ENCODE peak calls at places on chromosomes 3 and 15, in eight cellular contexts. One of them, this sample, is unnamed.

GRCh38 chr15:27797765-27798164 is 301.4 kb downstream of the OCA2 start:
- DNase-seq in tibial nerve: no peak
- DNase-seq in ovary: no peak
- DNase-seq in transverse colon: no peak
- DNase-seq in erythroblast: no peak
- DNase-seq in testis: no peak
- DNase-seq in IMR-90: no peak
- DNase-seq in heart left ventricle: peak
- DNase-seq in this sample: no peak

GRCh38 chr15:50145451-50145872 is 26.4 kb upstream of the ATP8B4 start:
- DNase-seq in transverse colon: no peak
- DNase-seq in testis: peak
- DNase-seq in erythroblast: peak
- DNase-seq in tibial nerve: no peak
- DNase-seq in IMR-90: peak
- DNase-seq in heart left ventricle: no peak
- DNase-seq in ovary: no peak
- DNase-seq in this sample: no peak

GRCh38 chr3:66241466-66241865 is 20.7 kb downstream of the SLC25A26 start:
- DNase-seq in IMR-90: no peak
- DNase-seq in erythroblast: no peak
- DNase-seq in transverse colon: no peak
- DNase-seq in heart left ventricle: no peak
- DNase-seq in ovary: no peak
- DNase-seq in tibial nerve: no peak
- DNase-seq in testis: no peak
- DNase-seq in this sample: no peak

GRCh38 chr3:181703701-181704420 is 7.9 kb upstream of the SOX2 start:
- DNase-seq in IMR-90: no peak
- DNase-seq in heart left ventricle: no peak
- DNase-seq in erythroblast: no peak
- DNase-seq in transverse colon: no peak
- DNase-seq in testis: no peak
- DNase-seq in tibial nerve: no peak
- DNase-seq in ovary: no peak
- DNase-seq in this sample: no peak

GRCh38 chr15:67196672-67197363 is 57.6 kb downstream of the AAGAB start:
- DNase-seq in erythroblast: no peak
- DNase-seq in ovary: no peak
- DNase-seq in testis: no peak
- DNase-seq in transverse colon: no peak
- DNase-seq in tibial nerve: no peak
- DNase-seq in IMR-90: peak
- DNase-seq in heart left ventricle: no peak
- DNase-seq in this sample: no peak

GRCh38 chr3:191391873-191392808 is 61.8 kb upstream of the UTS2B start:
- DNase-seq in ovary: no peak
- DNase-seq in heart left ventricle: no peak
- DNase-seq in testis: no peak
- DNase-seq in tibial nerve: no peak
- DNase-seq in IMR-90: no peak
- DNase-seq in transverse colon: no peak
- DNase-seq in erythroblast: no peak
- DNase-seq in this sample: no peak

GRCh38 chr15:75713338-75713895 is 769 bp upstream of the CSPG4 start:
- DNase-seq in IMR-90: peak
- DNase-seq in heart left ventricle: no peak
- DNase-seq in testis: no peak
- DNase-seq in ovary: peak
- DNase-seq in tibial nerve: peak
- DNase-seq in transverse colon: peak
- DNase-seq in erythroblast: no peak
- DNase-seq in this sample: no peak

GRCh38 chr15:75561888-75562287 is 17.2 kb downstream of the PTPN9 start:
- DNase-seq in IMR-90: no peak
- DNase-seq in ovary: no peak
- DNase-seq in testis: no peak
- DNase-seq in erythroblast: no peak
- DNase-seq in tibial nerve: no peak
- DNase-seq in heart left ventricle: no peak
- DNase-seq in transverse colon: no peak
- DNase-seq in this sample: no peak

GRCh38 chr3:61890167-61890566 is 328.8 kb downstream of the PTPRG start:
- DNase-seq in ovary: no peak
- DNase-seq in IMR-90: no peak
- DNase-seq in testis: no peak
- DNase-seq in heart left ventricle: no peak
- DNase-seq in tibial nerve: no peak
- DNase-seq in erythroblast: no peak
- DNase-seq in transverse colon: no peak
- DNase-seq in this sample: no peak

GRCh38 chr3:13178107-13178506 is 104.9 kb upstream of the IQSEC1 start:
- DNase-seq in tibial nerve: no peak
- DNase-seq in transverse colon: no peak
- DNase-seq in ovary: no peak
- DNase-seq in erythroblast: no peak
- DNase-seq in IMR-90: no peak
- DNase-seq in heart left ventricle: no peak
- DNase-seq in testis: no peak
- DNase-seq in this sample: no peak

GRCh38 chr3:132569580-132569979 is 27.5 kb upstream of the ACKR4 start:
- DNase-seq in heart left ventricle: no peak
- DNase-seq in IMR-90: no peak
- DNase-seq in ovary: no peak
- DNase-seq in testis: no peak
- DNase-seq in tibial nerve: no peak
- DNase-seq in transverse colon: no peak
- DNase-seq in erythroblast: no peak
- DNase-seq in this sample: no peak

GRCh38 chr15:78360426-78360825 is 20.3 kb downstream of the CRABP1 start:
- DNase-seq in ovary: no peak
- DNase-seq in heart left ventricle: no peak
- DNase-seq in testis: no peak
- DNase-seq in tibial nerve: no peak
- DNase-seq in IMR-90: no peak
- DNase-seq in erythroblast: no peak
- DNase-seq in transverse colon: peak
- DNase-seq in this sample: no peak

GRCh38 chr3:183870563-183870962 is 14.1 kb downstream of the PARL start:
- DNase-seq in testis: no peak
- DNase-seq in tibial nerve: no peak
- DNase-seq in IMR-90: no peak
- DNase-seq in erythroblast: no peak
- DNase-seq in ovary: no peak
- DNase-seq in transverse colon: no peak
- DNase-seq in heart left ventricle: no peak
- DNase-seq in this sample: no peak

GRCh38 chr3:37922721-37923575 is 61.3 kb downstream of the CTDSPL start:
- DNase-seq in tibial nerve: no peak
- DNase-seq in erythroblast: no peak
- DNase-seq in IMR-90: peak
- DNase-seq in transverse colon: no peak
- DNase-seq in ovary: no peak
- DNase-seq in testis: no peak
- DNase-seq in heart left ventricle: no peak
- DNase-seq in this sample: no peak

GRCh38 chr3:124587053-124587408 is 143.2 kb upstream of the UMPS start:
- DNase-seq in heart left ventricle: no peak
- DNase-seq in IMR-90: no peak
- DNase-seq in transverse colon: no peak
- DNase-seq in ovary: no peak
- DNase-seq in tibial nerve: no peak
- DNase-seq in testis: no peak
- DNase-seq in erythroblast: no peak
- DNase-seq in this sample: no peak

GRCh38 chr3:124584245-124584551 is 146.1 kb upstream of the UMPS start:
- DNase-seq in testis: no peak
- DNase-seq in IMR-90: no peak
- DNase-seq in erythroblast: no peak
- DNase-seq in heart left ventricle: no peak
- DNase-seq in transverse colon: no peak
- DNase-seq in tibial nerve: no peak
- DNase-seq in ovary: no peak
- DNase-seq in this sample: no peak

GRCh38 chr3:124586126-124587052 is 143.9 kb upstream of the UMPS start:
- DNase-seq in heart left ventricle: no peak
- DNase-seq in transverse colon: no peak
- DNase-seq in IMR-90: no peak
- DNase-seq in testis: no peak
- DNase-seq in tibial nerve: no peak
- DNase-seq in erythroblast: peak
- DNase-seq in ovary: no peak
- DNase-seq in this sample: no peak

GRCh38 chr3:124582621-124583437 is 147.4 kb upstream of the UMPS start:
- DNase-seq in erythroblast: no peak
- DNase-seq in testis: no peak
- DNase-seq in heart left ventricle: no peak
- DNase-seq in IMR-90: no peak
- DNase-seq in transverse colon: no peak
- DNase-seq in ovary: no peak
- DNase-seq in tibial nerve: no peak
- DNase-seq in this sample: no peak

GRCh38 chr3:124584552-124585391 is 145.5 kb upstream of the UMPS start:
- DNase-seq in IMR-90: peak
- DNase-seq in tibial nerve: no peak
- DNase-seq in ovary: peak
- DNase-seq in erythroblast: no peak
- DNase-seq in heart left ventricle: peak
- DNase-seq in transverse colon: peak
- DNase-seq in testis: peak
- DNase-seq in this sample: peak
- TF ChIP-seq POLR2A in IMR-90: no peak
- TF ChIP-seq POLR2A in tibial nerve: no peak
- TF ChIP-seq POLR2A in ovary: no peak
- TF ChIP-seq POLR2A in erythroblast: no peak
- TF ChIP-seq POLR2A in heart left ventricle: peak
- TF ChIP-seq POLR2A in transverse colon: peak
- TF ChIP-seq POLR2A in testis: no peak
- TF ChIP-seq POLR2A in this sample: no peak

DNA sequence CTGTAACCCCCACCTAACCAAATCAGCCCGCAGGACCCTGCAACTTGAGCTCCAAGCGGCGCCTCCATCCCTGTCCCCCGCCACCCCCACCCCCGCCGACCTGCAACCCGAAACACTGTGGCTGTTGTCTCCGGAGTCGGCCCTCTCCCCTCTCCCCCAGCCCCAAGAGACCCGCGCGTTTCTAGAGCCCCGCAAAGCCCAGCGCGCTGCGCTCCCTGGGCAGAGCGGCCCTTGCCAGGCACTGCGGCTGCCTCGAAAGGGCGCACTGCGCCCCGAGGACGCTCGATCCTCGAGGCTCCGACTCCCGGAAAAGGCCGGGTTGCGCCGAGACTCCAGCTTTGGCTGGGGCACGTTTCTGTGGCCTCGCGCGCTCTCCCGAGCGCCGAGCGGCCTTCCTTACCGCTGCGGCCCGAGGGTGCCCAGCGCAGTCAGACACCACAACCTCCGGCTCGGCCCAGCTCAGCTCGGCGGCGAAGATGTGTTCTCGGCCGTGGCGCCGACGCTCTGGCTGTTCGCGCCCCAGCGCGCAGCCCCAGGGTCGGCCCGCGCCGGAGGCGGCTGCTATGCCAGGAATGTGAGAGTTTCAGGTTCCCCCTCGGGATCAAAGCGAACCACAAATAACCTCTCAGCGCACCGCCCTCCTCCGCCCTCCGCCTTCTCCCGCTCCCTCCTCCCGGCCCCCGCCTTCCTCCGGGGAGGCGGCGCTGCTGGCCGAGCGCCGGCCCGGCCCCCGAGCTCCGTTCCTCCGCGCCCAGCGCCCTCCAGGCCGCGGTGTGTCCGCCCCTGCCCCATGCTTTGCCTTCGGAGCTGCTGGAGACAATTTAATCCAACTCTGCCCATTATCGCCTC is at the start of gene AMOTL2:
- DNase-seq in IMR-90: peak
- DNase-seq in erythroblast: peak
- DNase-seq in transverse colon: peak
- DNase-seq in heart left ventricle: peak
- DNase-seq in testis: peak
- DNase-seq in tibial nerve: peak
- DNase-seq in ovary: peak
- DNase-seq in this sample: peak
- TF ChIP-seq POLR2A in IMR-90: peak
- TF ChIP-seq POLR2A in erythroblast: no peak
- TF ChIP-seq POLR2A in transverse colon: peak
- TF ChIP-seq POLR2A in heart left ventricle: peak
- TF ChIP-seq POLR2A in testis: no peak
- TF ChIP-seq POLR2A in tibial nerve: no peak
- TF ChIP-seq POLR2A in ovary: peak
- TF ChIP-seq POLR2A in this sample: no peak

DNA sequence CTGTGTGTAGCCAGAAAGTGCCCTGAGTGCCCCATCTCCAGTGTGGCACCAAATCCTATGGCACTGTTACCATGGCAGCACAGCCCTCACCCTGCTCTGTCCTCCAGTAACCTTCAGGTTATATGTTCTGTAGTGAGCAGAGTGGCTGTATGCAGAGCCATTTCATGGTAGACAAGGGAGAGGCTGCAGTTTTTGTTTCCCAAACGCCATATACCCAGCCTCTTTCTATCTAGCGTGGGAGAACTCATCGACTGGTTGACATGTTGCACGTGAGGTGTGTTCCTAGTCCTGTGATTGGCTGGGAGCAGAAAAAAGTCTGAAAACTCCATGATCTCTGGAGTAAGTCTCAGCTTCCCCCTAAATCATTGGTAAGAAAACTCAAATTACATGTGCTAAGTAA is 2.0 kb downstream of the SIDT1 start:
- DNase-seq in tibial nerve: no peak
- DNase-seq in testis: no peak
- DNase-seq in transverse colon: no peak
- DNase-seq in ovary: no peak
- DNase-seq in heart left ventricle: no peak
- DNase-seq in IMR-90: no peak
- DNase-seq in erythroblast: no peak
- DNase-seq in this sample: no peak
- TF ChIP-seq POLR2A in tibial nerve: no peak
- TF ChIP-seq POLR2A in testis: no peak
- TF ChIP-seq POLR2A in transverse colon: no peak
- TF ChIP-seq POLR2A in ovary: no peak
- TF ChIP-seq POLR2A in heart left ventricle: no peak
- TF ChIP-seq POLR2A in IMR-90: no peak
- TF ChIP-seq POLR2A in erythroblast: no peak
- TF ChIP-seq POLR2A in this sample: no peak

DNA sequence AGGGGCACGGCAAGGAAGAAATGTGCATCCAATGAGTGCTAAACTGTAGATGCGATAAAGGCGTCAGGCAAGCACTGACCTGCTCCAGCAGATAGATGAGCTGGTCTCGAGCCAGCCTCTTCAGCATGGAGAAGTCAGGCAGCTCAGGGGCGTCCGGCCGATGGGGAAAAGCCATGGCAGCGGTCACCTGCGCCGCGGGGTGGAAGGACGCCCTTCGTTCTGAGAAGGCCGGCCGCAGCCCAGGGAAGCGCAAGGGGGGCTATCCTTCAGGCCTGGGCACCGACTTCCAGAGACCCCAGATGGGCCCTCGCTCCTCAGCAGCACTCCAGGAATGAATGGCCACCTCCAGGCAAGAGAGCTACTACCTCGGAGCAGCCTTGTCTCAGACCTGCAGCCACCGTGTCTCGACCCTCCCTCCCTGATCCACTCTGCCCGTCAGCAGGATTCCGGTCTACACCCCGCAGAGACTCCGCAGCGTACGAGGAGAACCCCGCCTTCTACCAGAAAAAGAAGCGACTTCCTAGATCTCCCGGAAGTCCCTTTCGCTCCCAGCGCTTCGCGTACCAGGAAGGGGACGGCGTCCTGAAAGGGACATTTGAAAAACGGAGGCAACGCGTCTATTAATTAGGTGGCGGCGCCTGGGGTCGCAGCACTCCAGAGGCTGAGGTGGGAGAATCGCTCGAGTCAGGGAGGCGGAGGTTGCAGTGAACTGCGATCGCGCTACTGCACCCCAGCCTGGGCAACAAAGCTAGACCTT is at the start of gene VPS33B:
- DNase-seq in transverse colon: peak
- DNase-seq in erythroblast: peak
- DNase-seq in testis: peak
- DNase-seq in ovary: peak
- DNase-seq in heart left ventricle: peak
- DNase-seq in IMR-90: peak
- DNase-seq in tibial nerve: peak
- DNase-seq in this sample: peak
- TF ChIP-seq POLR2A in transverse colon: peak
- TF ChIP-seq POLR2A in erythroblast: peak
- TF ChIP-seq POLR2A in testis: no peak
- TF ChIP-seq POLR2A in ovary: peak
- TF ChIP-seq POLR2A in heart left ventricle: peak
- TF ChIP-seq POLR2A in IMR-90: peak
- TF ChIP-seq POLR2A in tibial nerve: no peak
- TF ChIP-seq POLR2A in this sample: peak

This sample was measured in GM12892.